ENCODE peak calls at places on chromosome 6, in six cellular contexts. F is PC-3, E is GM06990, U is T follicular helper cell, M is GM10248, B is ovary. N is an unnamed sample.

GRCh38 chr6:41736207-41736710 is 851 bp upstream of the TFEB start:
- DNase-seq in F (no peak), E (no peak), U (no peak), M (no peak), B (no peak), N (no peak)

GRCh38 chr6:85459224-85459901 is 9.5 kb downstream of the NT5E start:
- DNase-seq in F (peak), E (no peak), U (no peak), M (no peak), B (no peak), N (no peak)

GRCh38 chr6:170208651-170209353 is 82.1 kb downstream of the DLL1 start:
- DNase-seq in F (no peak), E (no peak), U (no peak), M (no peak), B (no peak), N (no peak)

GRCh38 chr6:12313992-12314589 is 23.9 kb downstream of the EDN1 start:
- DNase-seq in F (peak), E (no peak), U (no peak), M (no peak), B (no peak), N (peak)

GRCh38 chr6:79070206-79070825 is 7.7 kb downstream of the PHIP start:
- DNase-seq in F (no peak), E (peak), U (no peak), M (peak), B (no peak), N (no peak)

GRCh38 chr6:8481727-8482126 is 46.4 kb upstream of the SLC35B3 start:
- DNase-seq in F (peak), E (no peak), U (no peak), M (peak), B (no peak), N (peak)

GRCh38 chr6:148358196-148358785 is 15.7 kb downstream of the SASH1 start:
- DNase-seq in F (no peak), E (no peak), U (no peak), M (no peak), B (peak), N (no peak)

GRCh38 chr6:141401168-141401567 is 731.6 kb upstream of the GJE1 start:
- DNase-seq in F (no peak), E (no peak), U (no peak), M (no peak), B (no peak), N (no peak)

GRCh38 chr6:141229296-141229695 is 903.4 kb upstream of the GJE1 start:
- DNase-seq in F (no peak), E (no peak), U (no peak), M (no peak), B (no peak), N (no peak)

GRCh38 chr6:111724505-111724904 is 118.8 kb upstream of the TRAF3IP2 start:
- DNase-seq in F (no peak), E (peak), U (no peak), M (peak), B (no peak), N (no peak)

N was measured in HT-29.